ENCODE peak calls at places on chromosome 1, in five cellular contexts. I, R, X, V and L are unnamed samples.

GRCh38 chr1:51654000-51654399 is 37.1 kb downstream of the OSBPL9 start:
- DNase-seq in I (no peak), R (no peak), X (no peak), V (no peak), L (no peak)

GRCh38 chr1:40606978-40607377 is 58.5 kb downstream of the RIMS3 start:
- DNase-seq in I (no peak), R (no peak), X (no peak), V (no peak), L (no peak)

GRCh38 chr1:160539896-160540858 is 17.1 kb upstream of the SLAMF6 start:
- DNase-seq in I (peak), R (peak), X (peak), V (no peak), L (no peak)

GRCh38 chr1:25572708-25573590 is 29.5 kb downstream of the LDLRAP1 start:
- DNase-seq in I (peak), R (peak), X (no peak), V (peak), L (peak)

GRCh38 chr1:111563619-111564018 is 56.0 kb upstream of the RAP1A start:
- DNase-seq in I (peak), R (no peak), X (no peak), V (no peak), L (no peak)

GRCh38 chr1:100622037-100622436 is 84.1 kb downstream of the GPR88 start:
- DNase-seq in I (no peak), R (no peak), X (no peak), V (no peak), L (no peak)

GRCh38 chr1:32404956-32405355 is 10.7 kb upstream of the BSDC1 start:
- DNase-seq in I (no peak), R (no peak), X (no peak), V (no peak), L (no peak)

GRCh38 chr1:2880086-2880485 is 78.6 kb upstream of the TTC34 start:
- DNase-seq in I (no peak), R (no peak), X (no peak), V (no peak), L (no peak)

GRCh38 chr1:228310162-228310792 is 96.4 kb downstream of the TRIM11 start:
- DNase-seq in I (no peak), R (no peak), X (no peak), V (no peak), L (no peak)
- TF ChIP-seq POLR2AphosphoS5 in I (no peak), R (no peak), X (no peak), V (no peak), L (no peak)

DNA sequence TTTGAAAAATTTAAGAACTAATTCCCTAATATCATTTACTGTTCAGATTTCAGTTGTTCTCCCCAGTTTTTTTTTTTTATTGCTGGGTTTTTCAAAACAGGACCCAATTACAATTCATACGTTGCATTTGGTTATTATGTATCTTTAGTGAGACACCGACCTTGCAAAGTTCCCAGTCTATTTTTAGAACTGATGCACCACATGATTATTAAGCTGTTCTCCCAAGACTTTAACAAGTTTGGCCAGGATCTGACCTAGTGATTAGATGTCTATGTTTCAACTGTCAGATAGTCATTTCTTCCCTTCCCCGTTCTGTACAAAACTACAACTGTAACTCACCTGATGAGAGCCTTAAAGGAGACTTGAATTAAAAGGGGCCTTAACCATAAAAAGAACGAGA is 7.9 kb downstream of the UBE2T start:
- DNase-seq in I (no peak), R (no peak), X (no peak), V (no peak), L (no peak)
- TF ChIP-seq POLR2A in I (no peak), R (no peak), X (no peak), V (no peak), L (no peak)

DNA sequence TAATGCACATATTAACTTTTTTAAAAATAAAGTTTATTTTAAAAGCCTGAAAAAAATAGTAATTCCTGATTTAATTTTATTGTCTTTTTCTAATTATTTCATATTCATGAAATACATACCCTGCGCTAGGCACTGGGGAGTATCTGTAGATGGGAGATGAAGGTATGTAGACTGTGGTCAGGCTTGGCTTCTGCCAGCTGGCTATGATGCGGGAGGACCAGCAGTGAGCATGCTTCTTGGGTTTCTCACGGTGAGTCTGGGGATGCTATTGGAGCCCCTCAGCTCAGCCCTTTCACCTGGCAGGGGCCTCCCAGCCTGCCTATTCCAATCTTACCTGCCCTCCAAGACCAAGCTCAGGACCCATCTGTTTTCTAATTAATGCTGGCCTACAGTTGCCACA is 138.4 kb downstream of the NOS1AP start:
- DNase-seq in I (no peak), R (no peak), X (no peak), V (no peak), L (no peak)
- TF ChIP-seq TAF1 in I (no peak), R (no peak), X (no peak), V (no peak), L (no peak)

DNA sequence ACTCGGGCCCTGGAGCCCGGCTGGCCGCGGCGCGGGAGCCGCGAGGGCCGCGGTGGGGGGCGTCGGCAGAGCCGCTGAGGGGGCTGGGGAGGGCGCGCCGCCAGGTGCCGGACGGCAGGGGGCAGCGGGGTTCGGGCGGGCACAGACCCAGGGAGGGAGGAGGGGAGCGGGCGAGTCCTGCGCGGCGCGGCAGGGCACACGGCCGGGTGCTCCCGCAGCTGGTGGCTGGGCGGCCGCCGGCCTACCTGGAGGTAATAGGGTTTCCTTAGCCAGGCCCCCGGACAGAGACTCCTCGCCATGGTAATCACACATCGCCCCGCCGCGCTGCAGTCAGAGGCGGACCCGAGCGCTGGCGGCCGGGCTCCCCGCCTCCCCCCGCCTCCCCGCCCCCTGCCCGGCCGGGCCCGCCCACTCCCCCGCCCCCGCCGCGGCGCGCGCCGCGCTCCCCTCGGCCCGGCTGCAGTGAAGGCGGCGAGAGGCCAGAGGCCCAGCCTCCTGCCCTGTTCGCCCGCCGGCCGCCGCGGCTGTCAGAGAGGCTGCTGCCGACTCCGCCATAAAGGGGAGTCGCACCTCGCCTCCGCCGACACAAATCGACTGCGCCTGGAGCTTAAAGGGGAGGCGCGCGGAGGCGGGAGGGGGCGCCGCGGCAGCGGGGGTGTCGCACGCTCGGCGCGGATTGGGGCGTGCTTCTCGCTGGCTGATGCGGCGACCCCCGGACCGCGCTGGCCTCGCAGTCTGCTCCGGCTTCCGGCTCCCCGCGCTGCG is at the start of gene DIPK1A:
- DNase-seq in I (peak), R (peak), X (peak), V (no peak), L (peak)
- TF ChIP-seq POLR2AphosphoS5 in I (peak), R (no peak), X (no peak), V (no peak), L (no peak)

DNA sequence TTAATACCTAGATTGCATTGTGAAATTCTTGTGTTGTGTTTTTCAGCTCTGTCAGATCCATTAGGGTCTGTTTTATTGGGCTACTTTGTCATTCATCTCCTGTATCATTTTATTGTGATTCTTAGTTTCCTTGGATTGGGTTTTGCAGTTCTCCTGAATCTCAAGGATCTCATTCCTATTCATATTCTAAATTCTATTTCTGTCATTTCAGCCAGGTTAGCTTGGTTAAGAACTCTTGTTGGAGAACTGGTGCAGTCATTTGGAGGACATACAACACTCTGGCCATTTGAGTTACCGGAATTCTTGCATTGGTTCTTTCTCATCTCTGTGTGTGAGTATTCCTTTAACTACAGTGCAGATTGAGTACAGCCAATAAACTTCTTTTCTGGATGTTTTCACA is 159.6 kb downstream of the FAM78B start:
- DNase-seq in I (no peak), R (no peak), X (no peak), V (no peak), L (no peak)
- TF ChIP-seq POLR2A in I (no peak), R (no peak), X (no peak), V (no peak), L (no peak)

GRCh38 chr1:173473599-173474011 is 3.5 kb upstream of the PRDX6 start:
- DNase-seq in I (no peak), R (no peak), X (no peak), V (no peak), L (no peak)
- TF ChIP-seq TAF1 in I (no peak), R (no peak), X (no peak), V (no peak), L (no peak)

DNA sequence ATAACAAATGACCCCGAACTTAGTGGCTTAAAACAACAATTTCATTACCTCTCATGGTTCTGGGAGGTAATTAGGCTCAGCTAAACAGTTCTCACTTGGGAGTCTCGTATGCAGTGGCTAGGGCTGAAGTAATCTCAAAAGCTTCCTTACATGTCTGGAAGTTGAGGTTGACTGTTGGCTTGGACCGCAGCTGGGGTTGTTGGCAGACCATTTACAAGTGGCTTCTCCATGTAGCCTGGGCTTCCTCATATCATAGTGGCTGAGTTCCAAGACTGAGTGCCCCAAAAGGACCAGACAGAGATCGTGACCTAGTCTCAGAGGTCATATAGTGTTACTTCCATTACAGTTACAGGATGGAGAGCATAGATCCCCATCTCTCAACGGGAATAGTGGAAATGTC is 2.4 kb upstream of the POGZ start:
- DNase-seq in I (peak), R (no peak), X (no peak), V (no peak), L (no peak)
- TF ChIP-seq POLR2AphosphoS5 in I (no peak), R (no peak), X (no peak), V (no peak), L (no peak)